ENCODE peak calls at places on chromosomes 12 and 14, in four cellular contexts. I, N, L and C are unnamed samples.
A peak's percentile ranks its signal among the peaks of the same experiment; 100 is the strongest.

GRCh38 chr12:78746001-78746400 is 118.6 kb upstream of the SYT1 start:
- DNase-seq in I (no peak), N (no peak), L (no peak), C (no peak)

GRCh38 chr14:68968051-68968450 is 11.1 kb downstream of the ACTN1 start:
- DNase-seq in I (no peak), N (no peak), L (no peak), C (no peak)

GRCh38 chr14:44151120-44151519 is 356.0 kb downstream of the FSCB start:
- DNase-seq in I (no peak), N (no peak), L (no peak), C (no peak)

GRCh38 chr14:51884086-51884927 is 23.9 kb downstream of the GNG2 start:
- DNase-seq in I (peak; percentile 64), N (no peak), L (no peak), C (no peak)

GRCh38 chr14:92917041-92917940 is 5.7 kb upstream of the CHGA start:
- DNase-seq in I (no peak), N (no peak), L (no peak), C (no peak)

GRCh38 chr14:24806061-24806678 is 172.2 kb upstream of the GZMB start:
- DNase-seq in I (peak; percentile 51), N (no peak), L (peak; percentile 91), C (no peak)

GRCh38 chr14:72894623-72895378 is 900 bp upstream of the DPF3 start:
- DNase-seq in I (peak; percentile 59), N (no peak), L (peak; percentile 68), C (no peak)

GRCh38 chr12:82694276-82694675 is 7.6 kb downstream of the TMTC2 start:
- DNase-seq in I (no peak), N (no peak), L (no peak), C (no peak)

GRCh38 chr14:103894034-103894722 is 34.1 kb upstream of the TDRD9 start:
- DNase-seq in I (no peak), N (no peak), L (no peak), C (no peak)

GRCh38 chr12:6612247-6612646 is 5.1 kb upstream of the CHD4 start:
- DNase-seq in I (no peak), N (no peak), L (no peak), C (no peak)

GRCh38 chr12:2732290-2732689 is 62.5 kb upstream of the FKBP4 start:
- DNase-seq in I (no peak), N (no peak), L (no peak), C (no peak)

GRCh38 chr14:76133103-76133502 is 18.6 kb upstream of the GPATCH2L start:
- DNase-seq in I (peak; percentile 36), N (no peak), L (no peak), C (no peak)

GRCh38 chr12:69500631-69501030 is 30.4 kb downstream of the FRS2 start:
- DNase-seq in I (no peak), N (no peak), L (no peak), C (no peak)

GRCh38 chr14:64646103-64646502 is 58.1 kb upstream of the PLEKHG3 start:
- DNase-seq in I (no peak), N (no peak), L (no peak), C (no peak)

GRCh38 chr12:105670664-105671063 is 340.2 kb downstream of the C12orf75 start:
- DNase-seq in I (no peak), N (no peak), L (no peak), C (no peak)

GRCh38 chr12:105674871-105675699 is 344.6 kb downstream of the C12orf75 start:
- DNase-seq in I (no peak), N (no peak), L (no peak), C (no peak)

GRCh38 chr12:105671720-105672119 is 341.2 kb downstream of the C12orf75 start:
- DNase-seq in I (no peak), N (no peak), L (no peak), C (no peak)

GRCh38 chr12:105672171-105672570 is 341.7 kb downstream of the C12orf75 start:
- DNase-seq in I (no peak), N (no peak), L (no peak), C (no peak)

GRCh38 chr12:105672576-105672975 is 342.1 kb downstream of the C12orf75 start:
- DNase-seq in I (peak; percentile 54), N (no peak), L (no peak), C (no peak)
- TF ChIP-seq POLR2AphosphoS5 in I (no peak), N (no peak), L (no peak), C (no peak)

GRCh38 chr14:20614038-20614840 is 23.1 kb upstream of the RNASE12 start:
- DNase-seq in I (peak; percentile 28), N (no peak), L (peak; percentile 69), C (no peak)

GRCh38 chr14:20618328-20618749 is 23.2 kb downstream of the OR6S1 start:
- DNase-seq in I (no peak), N (no peak), L (no peak), C (no peak)

GRCh38 chr14:20620798-20621478 is 20.6 kb downstream of the OR6S1 start:
- DNase-seq in I (no peak), N (no peak), L (no peak), C (no peak)

GRCh38 chr14:20615996-20616395 is 24.8 kb upstream of the RNASE12 start:
- DNase-seq in I (no peak), N (no peak), L (no peak), C (no peak)

GRCh38 chr14:20617138-20618003 is 24.1 kb downstream of the OR6S1 start:
- DNase-seq in I (no peak), N (no peak), L (no peak), C (no peak)
- H3K9ac ChIP-seq in I (no peak overlapping the region), N (no peak overlapping the region), L (no peak overlapping the region), C (no peak overlapping the region)

GRCh38 chr12:57941165-57941894 is at the start of gene ATP23:
- DNase-seq in I (peak; percentile 86), N (peak; percentile 81), L (peak; percentile 93), C (no peak)
- TF ChIP-seq POLR2AphosphoS5 in I (peak; percentile 84), N (peak; percentile 97), L (peak; percentile 84), C (peak; percentile 90)

DNA sequence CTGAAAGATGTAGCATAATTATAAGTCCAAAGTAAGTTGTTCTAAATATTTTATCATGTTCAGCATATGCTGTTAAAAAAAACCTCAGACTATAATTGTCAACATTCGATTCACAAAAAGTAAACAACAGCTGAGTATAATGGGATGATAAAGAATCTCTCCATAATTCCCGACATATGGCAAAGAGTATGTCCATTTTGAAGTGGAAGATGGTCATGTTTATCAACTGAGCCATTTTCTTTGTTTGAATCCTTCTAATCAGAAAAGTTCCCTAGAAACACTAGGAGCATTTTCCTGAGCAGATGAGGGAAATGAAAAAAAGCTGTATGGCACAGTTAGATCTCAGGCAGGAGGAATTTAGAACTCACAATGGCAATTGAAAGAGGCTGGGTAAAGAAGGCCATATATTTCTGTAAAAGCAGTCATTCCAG is 192.1 kb upstream of the AMIGO2 start:
- DNase-seq in I (no peak), N (no peak), L (no peak), C (no peak)
- H3K9ac ChIP-seq in I (no peak overlapping the region), N (no peak overlapping the region), L (no peak overlapping the region), C (no peak overlapping the region)

GRCh38 chr12:133080619-133081407 is at the start of gene ZNF140:
- DNase-seq in I (peak; percentile 98), N (no peak), L (no peak), C (peak; percentile 82)
- TF ChIP-seq POLR2AphosphoS5 in I (peak; percentile 19), N (no peak), L (peak; percentile 90), C (peak; percentile 81)

DNA sequence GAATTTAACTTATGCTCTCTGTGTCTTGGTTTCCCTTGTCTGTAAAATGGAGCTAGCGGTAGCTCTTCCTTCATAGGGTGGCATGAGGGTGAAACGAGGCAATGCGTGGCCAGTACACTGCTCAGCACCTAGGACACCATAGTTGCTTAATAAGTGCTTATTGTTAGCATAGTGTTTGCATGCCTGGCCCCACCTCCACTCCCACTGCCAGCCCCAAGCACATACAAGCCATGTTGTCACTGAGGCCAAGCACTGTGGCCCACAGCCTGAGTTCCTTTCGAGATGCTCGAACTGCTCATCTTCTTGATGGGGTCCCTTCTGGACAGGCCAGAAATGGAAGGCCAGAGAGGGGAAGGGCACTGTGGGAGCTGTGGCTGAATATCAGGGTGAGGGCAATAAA is 839 bp downstream of the FICD start:
- DNase-seq in I (peak; percentile 7), N (no peak), L (no peak), C (no peak)
- H3K9ac ChIP-seq in I (peak overlapping the region; percentile 81), N (peak overlapping the region; percentile 83), L (peak overlapping the region; percentile 62), C (peak overlapping the region; percentile 77)

DNA sequence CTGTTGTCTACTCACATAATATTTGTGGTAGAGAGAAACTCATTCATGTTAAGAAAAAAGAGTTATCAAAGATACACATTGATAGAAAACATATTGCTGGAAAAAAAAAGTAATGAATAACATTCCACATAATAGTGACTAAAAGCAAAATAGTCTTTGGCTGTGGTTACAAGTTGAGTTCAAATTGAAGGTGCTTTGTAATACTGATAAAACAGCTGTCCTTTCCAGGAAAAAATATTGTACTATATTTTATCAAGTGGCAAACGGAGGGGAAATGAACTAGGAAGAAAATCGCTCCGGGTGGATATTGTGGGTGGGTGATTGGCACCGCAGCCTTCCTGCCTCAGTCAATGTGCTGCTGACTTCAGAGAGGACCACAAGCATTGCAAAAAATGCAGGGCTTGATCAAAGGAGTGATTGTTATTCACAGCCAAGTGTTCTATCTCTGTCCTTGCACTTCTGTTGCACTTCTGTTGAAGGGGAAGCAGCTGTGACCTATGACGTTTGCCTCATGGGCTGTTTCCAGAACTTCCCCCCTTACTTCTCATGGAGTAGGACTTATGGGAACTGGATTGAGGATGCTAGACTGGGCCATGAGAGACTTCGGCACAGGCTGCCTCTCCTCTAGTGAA is 114.4 kb downstream of the VRK1 start:
- DNase-seq in I (no peak), N (no peak), L (no peak), C (no peak)
- TF ChIP-seq POLR2AphosphoS5 in I (no peak), N (no peak), L (no peak), C (no peak)

DNA sequence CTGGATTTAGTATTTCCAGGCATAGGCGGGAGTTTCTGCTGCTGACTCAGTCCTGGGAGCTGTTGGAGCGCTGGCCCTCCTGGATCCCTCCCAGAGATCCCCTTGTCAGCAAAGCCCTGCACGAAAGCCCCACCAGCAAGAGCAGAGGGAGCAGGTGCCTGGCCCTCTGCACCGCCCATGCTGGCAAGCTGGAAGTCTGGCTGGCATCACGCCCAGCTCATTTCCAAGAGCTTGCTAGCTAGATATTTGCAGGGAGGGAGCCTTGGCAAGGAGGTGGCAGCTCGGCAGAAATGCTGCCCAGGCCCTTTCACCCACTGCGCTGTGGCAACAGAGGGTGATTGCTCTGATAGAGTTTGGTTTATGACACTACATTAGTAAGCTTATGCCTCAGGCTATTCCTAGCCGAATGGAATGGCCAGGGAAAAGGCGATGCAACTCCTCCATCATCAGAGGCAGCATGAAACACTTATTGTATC is 193.9 kb downstream of the EMP1 start:
- DNase-seq in I (peak; percentile 9), N (peak; percentile 24), L (peak; percentile 41), C (no peak)
- H3K9ac ChIP-seq in I (no peak overlapping the region), N (no peak overlapping the region), L (no peak overlapping the region), C (no peak overlapping the region)

DNA sequence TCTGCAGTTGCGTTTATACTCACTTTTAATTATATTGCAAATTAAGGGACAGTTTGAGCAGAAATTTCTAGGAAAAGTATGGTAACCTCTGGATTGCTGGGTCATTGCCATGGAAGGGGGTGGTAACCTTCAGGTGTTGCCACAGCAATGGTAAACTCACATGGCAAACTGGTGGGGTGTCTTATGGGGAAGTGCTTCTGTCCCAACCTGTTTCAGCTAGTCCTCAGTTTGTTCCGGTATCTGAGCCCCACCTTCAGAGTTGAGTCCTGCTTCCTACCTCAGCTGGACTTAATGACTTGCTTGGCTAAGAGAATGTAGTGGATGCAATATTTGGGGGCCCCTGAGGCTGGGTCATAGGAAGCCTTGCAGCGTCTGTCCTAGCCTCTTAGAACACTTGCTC is 7.3 kb upstream of the CLMN start:
- DNase-seq in I (no peak), N (no peak), L (no peak), C (no peak)
- TF ChIP-seq POLR2AphosphoS5 in I (no peak), N (no peak), L (no peak), C (no peak)